ENCODE peak calls at places on chromosomes 4 and X, in eight cellular contexts. P is B cell, L is fibroblast of mammary gland, E is kidney epithelial cell, D is GM20000, H is A549, R is astrocyte of the spinal cord, O is cardiac fibroblast. M is an unnamed sample.
A peak's percentile ranks its signal among the peaks of the same experiment; 100 is the strongest.

GRCh38 chrX:48956728-48957414 is 536 bp downstream of the OTUD5 start:
- DNase-seq in P (peak; percentile 67), L (no peak), E (no peak), D (no peak), H (no peak), R (no peak), O (no peak), M (no peak)

GRCh38 chrX:56813318-56813837 is 84.3 kb downstream of the NBDY start:
- DNase-seq in P (peak; percentile 30), L (peak; percentile 67), E (no peak), D (no peak), H (no peak), R (no peak), O (peak; percentile 85), M (peak; percentile 4)

GRCh38 chr4:74897390-74897789 is 35.5 kb upstream of the PARM1 start:
- DNase-seq in P (no peak), L (no peak), E (no peak), D (no peak), H (no peak), R (no peak), O (no peak), M (no peak)

GRCh38 chr4:52244773-52245360 is 193.8 kb downstream of the SPATA18 start:
- DNase-seq in P (no peak), L (no peak), E (no peak), D (no peak), H (no peak), R (no peak), O (no peak), M (no peak)

GRCh38 chrX:70754169-70754843 is 154.2 kb downstream of the TEX11 start:
- DNase-seq in P (no peak), L (no peak), E (no peak), D (no peak), H (no peak), R (no peak), O (no peak), M (no peak)

GRCh38 chr4:60201052-60201673 is 999.0 kb upstream of the ADGRL3 start:
- DNase-seq in P (peak; percentile 54), L (peak; percentile 52), E (peak; percentile 7), D (peak; percentile 19), H (no peak), R (peak; percentile 62), O (peak; percentile 62), M (peak; percentile 27)

GRCh38 chr4:78732332-78733104 is 43.6 kb upstream of the BMP2K start:
- DNase-seq in P (no peak), L (no peak), E (no peak), D (no peak), H (no peak), R (no peak), O (no peak), M (no peak)

GRCh38 chrX:31604629-31605221 is 532.9 kb upstream of the FTHL17 start:
- DNase-seq in P (no peak), L (no peak), E (no peak), D (no peak), H (no peak), R (no peak), O (no peak), M (no peak)

GRCh38 chrX:7706032-7706431 is 136.9 kb upstream of the VCX start:
- DNase-seq in P (no peak), L (no peak), E (no peak), D (no peak), H (no peak), R (peak; percentile 6), O (no peak), M (no peak)

GRCh38 chr4:188372856-188373255 is 233.6 kb downstream of the TRIML1 start:
- DNase-seq in P (no peak), L (peak; percentile 50), E (no peak), D (no peak), H (peak; percentile 2), R (no peak), O (peak; percentile 32), M (no peak)

GRCh38 chr4:153497988-153498967 is 32.1 kb downstream of the TMEM131L start:
- DNase-seq in P (no peak), L (peak; percentile 73), E (no peak), D (peak; percentile 59), H (no peak), R (peak; percentile 14), O (peak; percentile 89), M (peak; percentile 73)

GRCh38 chr4:8177956-8178355 is 19.3 kb upstream of the ABLIM2 start:
- DNase-seq in P (no peak), L (no peak), E (no peak), D (no peak), H (no peak), R (no peak), O (no peak), M (no peak)

GRCh38 chr4:8174970-8175369 is 16.4 kb upstream of the ABLIM2 start:
- DNase-seq in P (no peak), L (no peak), E (no peak), D (no peak), H (no peak), R (no peak), O (no peak), M (no peak)

GRCh38 chr4:8175686-8176085 is 17.1 kb upstream of the ABLIM2 start:
- DNase-seq in P (no peak), L (no peak), E (no peak), D (no peak), H (no peak), R (no peak), O (no peak), M (no peak)

GRCh38 chr4:8177544-8177943 is 18.9 kb upstream of the ABLIM2 start:
- DNase-seq in P (no peak), L (no peak), E (no peak), D (no peak), H (no peak), R (no peak), O (no peak), M (no peak)

GRCh38 chr4:8176547-8177399 is 18.2 kb upstream of the ABLIM2 start:
- DNase-seq in P (peak; percentile 68), L (peak; percentile 47), E (no peak), D (peak; percentile 79), H (peak; percentile 73), R (peak; percentile 48), O (peak; percentile 80), M (peak; percentile 86)
- TF ChIP-seq CTCF in P (peak; percentile 83), L (peak; percentile 91), E (peak; percentile 88), D (peak; percentile 90), H (peak; percentile 69), R (peak; percentile 93), O (peak; percentile 98), M (peak; percentile 88)

GRCh38 chr4:177033130-177033529 is 240.4 kb upstream of the VEGFC start:
- DNase-seq in P (no peak), L (no peak), E (no peak), D (no peak), H (no peak), R (no peak), O (no peak), M (no peak)
- TF ChIP-seq CTCF in P (no peak), L (peak; percentile 12), E (peak; percentile 10), D (no peak), H (no peak), R (peak; percentile 28), O (no peak), M (no peak)

GRCh38 chr4:24689212-24689611 is 104.9 kb upstream of the DHX15 start:
- DNase-seq in P (no peak), L (no peak), E (no peak), D (no peak), H (no peak), R (no peak), O (no peak), M (no peak)

GRCh38 chr4:24690436-24690835 is 104.9 kb upstream of the SOD3 start:
- DNase-seq in P (no peak), L (peak; percentile 57), E (no peak), D (no peak), H (no peak), R (no peak), O (peak; percentile 90), M (no peak)

GRCh38 chr4:24688453-24688852 is 104.1 kb upstream of the DHX15 start:
- DNase-seq in P (no peak), L (no peak), E (no peak), D (no peak), H (no peak), R (no peak), O (no peak), M (no peak)

GRCh38 chr4:24683116-24683515 is 98.8 kb upstream of the DHX15 start:
- DNase-seq in P (no peak), L (peak; percentile 22), E (no peak), D (no peak), H (no peak), R (no peak), O (no peak), M (no peak)

GRCh38 chr4:24686866-24687672 is 102.7 kb upstream of the DHX15 start:
- DNase-seq in P (no peak), L (peak; percentile 12), E (no peak), D (peak; percentile 35), H (peak; percentile 14), R (no peak), O (no peak), M (no peak)
- TF ChIP-seq CTCF in P (no peak), L (peak; percentile 47), E (peak; percentile 53), D (peak; percentile 57), H (peak; percentile 49), R (peak; percentile 54), O (peak; percentile 42), M (peak; percentile 23)

GRCh38 chrX:68718443-68718820 is 71.0 kb downstream of the STARD8 start:
- DNase-seq in P (no peak), L (no peak), E (no peak), D (no peak), H (no peak), R (no peak), O (no peak), M (no peak)

GRCh38 chrX:68719181-68719903 is 71.9 kb downstream of the STARD8 start:
- DNase-seq in P (no peak), L (no peak), E (no peak), D (no peak), H (no peak), R (no peak), O (no peak), M (no peak)

GRCh38 chrX:68720851-68721250 is 73.4 kb downstream of the STARD8 start:
- DNase-seq in P (no peak), L (no peak), E (no peak), D (no peak), H (no peak), R (no peak), O (no peak), M (no peak)

GRCh38 chrX:68721546-68721945 is 74.1 kb downstream of the STARD8 start:
- DNase-seq in P (no peak), L (no peak), E (no peak), D (no peak), H (no peak), R (no peak), O (no peak), M (no peak)

DNA sequence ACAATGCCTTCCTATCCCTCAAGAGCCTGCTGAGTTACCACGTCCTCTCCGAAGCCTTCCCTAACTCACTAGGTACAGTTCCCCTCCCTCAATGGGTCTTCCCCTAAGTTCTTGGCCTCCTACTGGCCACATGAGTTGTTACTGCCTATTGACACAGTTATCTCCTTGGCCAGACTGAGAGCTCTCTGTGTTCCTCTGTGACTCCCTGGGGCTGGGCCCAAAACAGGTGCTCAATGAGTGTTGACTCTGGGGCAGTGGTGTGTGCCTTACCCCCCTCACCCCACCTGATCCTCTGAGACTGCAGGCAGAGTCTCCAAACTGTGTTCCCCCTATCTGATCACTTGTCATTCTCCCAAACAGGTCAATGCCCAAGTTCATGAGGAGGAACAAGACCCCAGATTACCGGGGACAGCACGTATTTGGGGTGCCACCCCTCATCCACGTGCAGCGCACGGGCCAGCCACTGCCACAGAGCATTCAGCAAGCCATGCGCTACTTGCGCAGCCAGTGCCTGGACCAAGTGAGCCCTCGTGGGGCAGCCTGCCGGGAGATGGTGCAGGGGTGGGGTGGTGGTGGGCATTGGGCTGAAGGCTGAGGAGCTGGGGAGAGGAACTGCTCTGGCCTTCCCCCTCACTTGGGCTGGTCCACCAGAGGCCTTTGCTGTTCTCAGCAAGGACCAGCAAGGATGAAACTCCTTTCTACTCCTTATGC is 72.6 kb downstream of the STARD8 start:
- DNase-seq in P (no peak), L (peak; percentile 5), E (no peak), D (no peak), H (no peak), R (no peak), O (no peak), M (no peak)
- TF ChIP-seq CTCF in P (no peak), L (peak; percentile 34), E (peak; percentile 4), D (no peak), H (no peak), R (peak; percentile 41), O (peak; percentile 24), M (no peak)

M was measured in GM13976.